ENCODE peak calls at places on chromosomes 1 and 21, in eight cellular contexts. H is colonic mucosa, T is HL-60, U is GM06990, A is Panc1, E is foreskin fibroblast, K is thoracic aorta, L is type B pancreatic cell. S is an unnamed sample.

GRCh38 chr1:228147768-228148167 is 2.0 kb upstream of the GJC2 start:
- DNase-seq in U (no peak), K (no peak), L (no peak), A (no peak), E (no peak), T (no peak), H (no peak), S (peak; percentile 11)

GRCh38 chr1:26724118-26724517 is 28.3 kb downstream of the ARID1A start:
- DNase-seq in H (no peak), E (no peak), T (no peak), L (no peak), U (no peak), K (no peak), A (no peak), S (no peak)

GRCh38 chr1:170662561-170662971 is 1.4 kb upstream of the PRRX1 start:
- DNase-seq in H (no peak), U (no peak), L (no peak), T (no peak), E (peak; percentile 68), K (no peak), A (no peak), S (no peak)

GRCh38 chr1:239951518-239952130 is 140.1 kb upstream of the FMN2 start:
- DNase-seq in H (peak; percentile 73), U (no peak), T (peak; percentile 60), A (peak; percentile 50), L (no peak), E (peak; percentile 85), K (peak; percentile 28), S (peak; percentile 59)

GRCh38 chr1:180135535-180135934 is 19.1 kb upstream of the QSOX1 start:
- DNase-seq in H (no peak), A (no peak), K (no peak), T (no peak), U (no peak), E (no peak), L (no peak), S (no peak)

GRCh38 chr1:150973258-150973825 is 1.3 kb downstream of the CERS2 start:
- DNase-seq in A (no peak), U (no peak), K (no peak), T (no peak), H (no peak), E (peak; percentile 67), L (no peak), S (no peak)

GRCh38 chr1:118118469-118118868 is 66.6 kb downstream of the SPAG17 start:
- DNase-seq in U (no peak), E (no peak), A (no peak), H (peak; percentile 55), K (no peak), L (no peak), T (no peak), S (no peak)

GRCh38 chr1:151990058-151990855 is 3.4 kb downstream of the S100A10 start:
- DNase-seq in K (no peak), A (no peak), L (no peak), U (no peak), H (no peak), T (no peak), E (no peak), S (no peak)

GRCh38 chr21:41851090-41851790 is 27.9 kb downstream of the PRDM15 start:
- DNase-seq in T (no peak), H (no peak), A (no peak), E (no peak), K (no peak), U (no peak), L (no peak), S (no peak)

GRCh38 chr1:43309626-43310025 is 8.8 kb downstream of the TIE1 start:
- DNase-seq in L (no peak), K (no peak), A (no peak), H (no peak), E (peak; percentile 37), U (no peak), T (no peak), S (no peak)

GRCh38 chr1:92599184-92599583 is 112.5 kb upstream of the GFI1 start:
- DNase-seq in E (peak; percentile 44), U (no peak), L (no peak), T (no peak), A (no peak), K (no peak), H (no peak), S (peak; percentile 29)

GRCh38 chr1:205227584-205228006 is at the start of gene TMCC2:
- DNase-seq in T (peak; percentile 59), U (peak; percentile 90), L (peak; percentile 93), K (peak; percentile 52), A (no peak), H (peak; percentile 89), E (peak; percentile 97), S (peak; percentile 94)

GRCh38 chr21:17869115-17869514 is 50.0 kb upstream of the C21orf91 start:
- DNase-seq in T (no peak), E (no peak), H (no peak), L (no peak), U (no peak), K (no peak), A (no peak), S (no peak)

GRCh38 chr1:60564856-60565445 is 491.4 kb upstream of the C1orf87 start:
- DNase-seq in K (no peak), E (peak; percentile 18), U (no peak), L (no peak), T (no peak), A (no peak), H (no peak), S (no peak)

GRCh38 chr1:239633432-239633831 is 247.1 kb downstream of the CHRM3 start:
- DNase-seq in U (no peak), H (no peak), A (no peak), K (no peak), T (no peak), E (no peak), L (no peak), S (no peak)

GRCh38 chr1:8702848-8703810 is 114.3 kb downstream of the RERE start:
- DNase-seq in A (peak; percentile 82), H (peak; percentile 91), T (peak; percentile 78), U (peak; percentile 90), L (peak; percentile 92), E (peak; percentile 97), K (peak; percentile 58), S (peak; percentile 93)

DNA sequence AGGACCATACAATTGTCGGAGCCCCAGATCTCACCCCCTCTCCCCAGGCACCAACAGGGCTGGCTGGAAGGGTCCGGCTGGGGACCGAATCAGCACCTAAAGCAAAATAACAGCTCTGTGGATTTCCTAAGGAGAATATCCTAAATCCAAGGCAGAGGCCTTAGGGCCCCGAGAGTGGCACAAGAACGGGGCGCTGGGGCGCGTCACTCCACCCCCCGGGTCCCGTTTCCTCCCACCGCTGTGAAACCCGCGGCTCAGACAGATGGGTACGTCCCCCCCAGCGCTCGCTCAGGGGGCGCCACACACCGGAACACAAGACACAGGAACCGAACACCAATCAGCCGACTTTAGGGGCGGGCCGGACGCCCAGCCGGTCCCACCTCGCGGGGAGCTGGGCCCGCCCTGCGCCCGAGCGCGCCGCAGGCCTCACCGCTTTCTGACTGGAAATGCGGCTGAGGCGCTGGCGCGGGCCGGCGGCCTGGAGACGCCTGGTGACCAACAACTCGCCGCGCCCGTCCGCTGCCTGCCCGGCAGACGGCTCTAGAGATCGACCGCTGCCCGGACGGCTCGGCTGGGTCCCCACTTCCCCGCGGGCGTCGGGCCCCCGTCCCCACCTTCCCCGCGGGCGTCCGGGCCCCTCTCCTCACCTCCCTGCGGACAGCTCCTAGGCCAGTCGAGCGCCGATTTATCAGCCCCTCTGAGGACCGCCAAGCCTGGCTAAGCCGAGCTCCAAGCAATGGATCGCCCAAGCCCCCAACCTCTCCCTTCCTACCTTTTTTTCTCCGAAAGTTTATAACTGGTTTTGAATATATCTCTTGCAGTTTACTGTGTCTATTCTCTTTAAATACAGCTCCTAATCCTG is at the start of gene HFM1:
- DNase-seq in E (peak; percentile 88), U (peak; percentile 83), A (no peak), H (peak; percentile 57), K (peak; percentile 11), T (no peak), L (peak; percentile 84), S (peak; percentile 78)
- TF ChIP-seq CTCF in E (no peak), U (no peak), A (peak; percentile 46), H (no peak), K (no peak), T (no peak), L (no peak), S (no peak)

GRCh38 chr1:56803561-56804156 is 15.5 kb downstream of the FYB2 start:
- DNase-seq in H (peak; percentile 61), U (no peak), L (no peak), K (no peak), E (peak; percentile 51), A (peak; percentile 32), T (no peak), S (peak; percentile 32)
- TF ChIP-seq CTCF in H (peak; percentile 44), U (peak; percentile 81), L (peak; percentile 72), K (no peak), E (peak; percentile 65), A (peak; percentile 85), T (peak; percentile 56), S (peak; percentile 40)

GRCh38 chr1:12422488-12422887 is 192.7 kb downstream of the VPS13D start:
- DNase-seq in L (no peak), E (no peak), T (no peak), A (no peak), K (no peak), H (no peak), U (no peak), S (no peak)
- TF ChIP-seq CTCF in L (no peak), E (no peak), T (no peak), A (peak; percentile 31), K (no peak), H (no peak), U (peak; percentile 7), S (no peak)

DNA sequence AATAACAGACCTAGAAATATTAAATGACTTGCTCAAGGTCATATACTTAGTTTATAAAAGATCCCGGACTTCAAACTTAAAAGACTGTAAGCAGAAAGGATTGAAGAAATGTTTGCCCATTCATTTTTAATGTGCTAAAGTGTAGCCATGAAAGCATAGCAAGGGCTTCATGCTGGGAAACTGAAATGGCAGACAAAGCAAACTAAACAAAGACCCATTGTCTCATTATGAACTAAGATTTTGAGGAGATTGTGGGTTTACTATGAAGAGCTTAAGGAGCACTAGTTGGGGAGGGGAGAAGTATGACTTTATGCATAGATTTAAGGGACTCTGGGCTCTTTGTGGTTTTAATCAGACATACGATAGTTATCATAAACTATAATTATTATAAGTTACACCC is 26.3 kb downstream of the ADAMTS1 start:
- DNase-seq in A (no peak), T (no peak), L (no peak), E (no peak), U (no peak), K (no peak), H (no peak), S (no peak)
- TF ChIP-seq CTCF in A (no peak), T (no peak), L (no peak), E (no peak), U (no peak), K (no peak), H (no peak), S (no peak)

DNA sequence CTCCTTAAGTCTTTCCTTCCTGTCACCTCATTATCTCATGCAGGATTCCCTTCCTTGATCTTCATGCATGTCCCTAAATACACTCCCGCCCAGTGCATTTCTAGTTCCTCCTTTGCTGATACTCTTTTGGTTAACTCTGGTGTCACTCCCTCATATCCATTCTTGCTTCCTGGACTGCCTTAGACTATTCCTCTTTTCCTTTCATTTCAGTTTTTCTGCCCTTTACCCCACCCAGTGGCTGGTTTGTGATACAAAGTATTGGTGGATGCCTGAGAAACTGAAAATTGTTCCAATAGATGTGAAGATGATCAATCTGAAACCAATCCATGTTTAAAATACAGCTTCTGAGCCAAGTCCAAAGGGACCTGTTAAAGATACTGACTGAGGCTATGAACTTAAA is 553.8 kb upstream of the CAMK1G start:
- DNase-seq in T (no peak), E (peak; percentile 35), L (no peak), H (no peak), A (no peak), U (no peak), K (no peak), S (no peak)
- TF ChIP-seq CTCF in T (no peak), E (peak; percentile 26), L (peak; percentile 51), H (no peak), A (no peak), U (no peak), K (no peak), S (no peak)

S was measured in GM20000.